ENCODE peak calls at places on chromosomes 4 and X, in four cellular contexts. Z is bronchial epithelial cell, G is ascending aorta, S is HepG2. D is an unnamed sample.

GRCh38 chr4:159856451-159856850 is 753.6 kb downstream of the RAPGEF2 start:
- DNase-seq in G (no peak), Z (no peak), S (peak; percentile 4), D (no peak)

GRCh38 chr4:167031534-167032156 is 202.6 kb downstream of the SPOCK3 start:
- DNase-seq in S (no peak), Z (peak; percentile 87), G (no peak), D (peak; percentile 33)

GRCh38 chrX:154784149-154784985 is 20.9 kb downstream of the MPP1 start:
- DNase-seq in S (no peak), G (no peak), Z (no peak), D (no peak)

GRCh38 chr4:38948551-38948950 is 80.9 kb downstream of the FAM114A1 start:
- DNase-seq in G (peak; percentile 64), S (no peak), Z (peak; percentile 87), D (peak; percentile 92)

GRCh38 chrX:106168107-106168506 is at the start of gene PWWP3B:
- DNase-seq in Z (peak; percentile 57), G (no peak), S (no peak), D (peak; percentile 71)

GRCh38 chr4:107896158-107896645 is 35.1 kb upstream of the CYP2U1 start:
- DNase-seq in Z (peak; percentile 100), S (peak; percentile 36), G (no peak), D (peak; percentile 97)

GRCh38 chrX:57172544-57172943 is 35.3 kb upstream of the SPIN2A start:
- DNase-seq in Z (no peak), G (no peak), S (no peak), D (no peak)

GRCh38 chr4:139568206-139568969 is 12.4 kb upstream of the SETD7 start:
- DNase-seq in Z (peak; percentile 84), S (no peak), G (no peak), D (no peak)

GRCh38 chr4:34047363-34047762 is 2197.0 kb downstream of the ARAP2 start:
- DNase-seq in G (no peak), Z (no peak), S (no peak), D (no peak)

GRCh38 chr4:139890810-139891209 is 225.2 kb downstream of the MGST2 start:
- DNase-seq in G (no peak), Z (peak; percentile 95), S (no peak), D (peak; percentile 55)

GRCh38 chr4:145805490-145805889 is 125.5 kb downstream of the C4orf51 start:
- DNase-seq in S (peak; percentile 80), Z (peak; percentile 38), G (no peak), D (peak; percentile 34)

GRCh38 chr4:98527528-98527927 is 130.9 kb downstream of the TSPAN5 start:
- DNase-seq in G (no peak), Z (no peak), S (no peak), D (no peak)

GRCh38 chrX:72169008-72169728 is 12.4 kb upstream of the PIN4 start:
- DNase-seq in G (no peak), Z (peak; percentile 9), S (no peak), D (no peak)

GRCh38 chrX:99938464-99938863 is 471.6 kb downstream of the PCDH19 start:
- DNase-seq in G (no peak), Z (no peak), S (no peak), D (no peak)

GRCh38 chr4:186201535-186202230 is 10.3 kb downstream of the CYP4V2 start:
- DNase-seq in S (peak; percentile 59), Z (peak; percentile 33), G (peak; percentile 68), D (no peak)

GRCh38 chr4:15376594-15376993 is 51.2 kb upstream of the C1QTNF7 start:
- DNase-seq in S (peak; percentile 13), Z (peak; percentile 70), G (no peak), D (peak; percentile 42)

GRCh38 chr4:100008048-100008447 is 58.0 kb upstream of the H2AZ1 start:
- DNase-seq in G (no peak), Z (peak; percentile 45), S (no peak), D (peak; percentile 23)

GRCh38 chrX:48458711-48459110 is 11.3 kb downstream of the SLC38A5 start:
- DNase-seq in Z (no peak), G (no peak), S (no peak), D (no peak)

GRCh38 chr4:850323-850945 is 24.5 kb upstream of the CPLX1 start:
- DNase-seq in G (no peak), Z (no peak), S (no peak), D (no peak)

GRCh38 chrX:68894513-68895338 is 65.9 kb downstream of the EFNB1 start:
- DNase-seq in S (no peak), Z (peak; percentile 62), G (peak; percentile 84), D (peak; percentile 32)

GRCh38 chr4:145852256-145852839 is 86.3 kb downstream of the ZNF827 start:
- DNase-seq in S (no peak), G (no peak), Z (no peak), D (no peak)

GRCh38 chr4:118740869-118741268 is 55.7 kb downstream of the METTL14 start:
- DNase-seq in Z (peak; percentile 28), S (no peak), G (no peak), D (no peak)
- TF ChIP-seq CTCF in Z (no peak), S (peak; percentile 8), G (peak; percentile 45), D (peak; percentile 11)

GRCh38 chr4:104493071-104493831 is 1.4 kb downstream of the CXXC4 start:
- DNase-seq in Z (no peak), S (no peak), G (no peak), D (no peak)
- H3K4me3 ChIP-seq in Z (no peak overlapping the region), S (no peak overlapping the region), G (peak overlapping the region; percentile 72), D (no peak overlapping the region)

GRCh38 chr4:161564230-161564834 is 599.5 kb downstream of the FSTL5 start:
- DNase-seq in S (no peak), Z (peak; percentile 40), G (no peak), D (peak; percentile 44)
- TF ChIP-seq CTCF in S (no peak), Z (no peak), G (no peak), D (peak; percentile 34)

GRCh38 chr4:183394166-183394951 is 50.1 kb upstream of the CDKN2AIP start:
- DNase-seq in G (no peak), Z (no peak), S (no peak), D (no peak)

GRCh38 chr4:183397741-183398297 is 46.6 kb upstream of the CDKN2AIP start:
- DNase-seq in Z (no peak), G (no peak), S (no peak), D (no peak)

GRCh38 chr4:183396187-183396738 is 48.2 kb upstream of the CDKN2AIP start:
- DNase-seq in Z (peak; percentile 55), G (no peak), S (no peak), D (no peak)

GRCh38 chr4:183393446-183393845 is 51.0 kb upstream of the CDKN2AIP start:
- DNase-seq in Z (no peak), S (no peak), G (no peak), D (no peak)

GRCh38 chr4:183395395-183395794 is 49.0 kb upstream of the CDKN2AIP start:
- DNase-seq in G (no peak), Z (no peak), S (no peak), D (no peak)
- H3K4me3 ChIP-seq in G (no peak overlapping the region), Z (no peak overlapping the region), S (no peak overlapping the region), D (no peak overlapping the region)

DNA sequence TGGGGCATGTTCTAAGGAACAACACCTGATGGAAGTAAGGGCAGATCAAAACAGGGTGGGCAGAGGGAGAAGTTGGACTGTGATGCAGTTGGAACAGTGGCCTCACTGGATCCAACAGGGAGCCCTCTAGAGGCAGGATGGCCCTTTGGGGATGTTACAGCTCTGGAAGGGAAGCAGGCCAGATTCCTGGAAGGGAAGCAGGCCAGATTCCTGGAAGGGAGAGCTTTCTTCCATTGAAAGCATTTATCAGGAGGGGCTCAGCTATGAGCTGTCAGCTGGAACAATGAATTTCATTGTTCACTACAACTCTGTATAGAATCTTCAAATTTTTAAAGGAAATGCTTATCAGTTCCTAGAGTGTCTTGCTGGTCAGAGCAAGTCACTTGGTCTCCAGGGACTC is 17.7 kb downstream of the IL15 start:
- DNase-seq in Z (peak; percentile 25), S (no peak), G (peak; percentile 69), D (peak; percentile 25)
- TF ChIP-seq CTCF in Z (peak; percentile 76), S (peak; percentile 64), G (peak; percentile 18), D (peak; percentile 54)

DNA sequence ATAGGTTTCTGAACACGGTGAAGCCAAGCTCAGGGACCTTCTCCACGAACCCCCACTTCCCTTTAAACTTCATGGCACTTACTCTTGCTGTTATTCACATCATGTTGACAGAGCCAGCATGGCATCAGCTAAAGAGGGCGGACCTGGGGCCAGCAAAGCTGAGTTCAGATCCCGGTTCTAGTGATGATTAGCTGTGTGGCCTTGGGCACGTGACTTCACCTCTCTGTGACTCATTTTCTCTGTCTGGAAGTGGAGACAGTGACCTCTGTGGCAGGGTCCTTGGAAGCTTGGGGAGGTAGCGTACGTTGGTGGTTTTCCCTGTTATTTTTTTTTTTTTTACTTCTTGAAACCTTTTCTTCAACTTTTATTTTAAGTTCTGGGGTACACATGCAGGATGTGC is 13.4 kb downstream of the EVC start:
- DNase-seq in S (no peak), G (no peak), Z (no peak), D (no peak)
- H3K4me3 ChIP-seq in S (no peak overlapping the region), G (no peak overlapping the region), Z (no peak overlapping the region), D (no peak overlapping the region)

D was measured in astrocyte of the spinal cord.